ENCODE peak calls at places on chromosomes 6 and 20, in five cellular contexts. B is choroid plexus epithelial cell, J is endothelial cell, T is heart left ventricle, A is psoas muscle. N is an unnamed sample.

GRCh38 chr6:39923394-39923793 is 10.9 kb downstream of the MOCS1 start:
- DNase-seq in T (peak; percentile 83), A (no peak), J (no peak), B (no peak), N (no peak)

GRCh38 chr20:52047811-52048302 is 143.7 kb downstream of the ZFP64 start:
- DNase-seq in B (peak; percentile 70), T (no peak), J (no peak), A (no peak), N (no peak)

GRCh38 chr20:3805594-3806264 is 9.6 kb downstream of the CDC25B start:
- DNase-seq in B (peak; percentile 72), A (no peak), J (no peak), T (no peak), N (no peak)

GRCh38 chr6:22108199-22108598 is 188.6 kb downstream of the PRL start:
- DNase-seq in A (no peak), T (no peak), J (no peak), B (no peak), N (no peak)

GRCh38 chr6:90860822-90861601 is 274.1 kb upstream of the MAP3K7 start:
- DNase-seq in T (no peak), A (no peak), J (no peak), B (peak; percentile 4), N (no peak)

GRCh38 chr6:3090013-3090412 is 21.7 kb downstream of the RIPK1 start:
- DNase-seq in A (no peak), T (no peak), B (peak; percentile 33), J (no peak), N (peak; percentile 22)

GRCh38 chr20:17287503-17287902 is 60.7 kb downstream of the PCSK2 start:
- DNase-seq in T (no peak), J (no peak), A (no peak), B (no peak), N (peak; percentile 22)

GRCh38 chr6:30557683-30557981 is 537 bp downstream of the PRR3 start:
- DNase-seq in T (no peak), A (no peak), J (no peak), B (no peak), N (no peak)

GRCh38 chr6:53107091-53107490 is 41.5 kb downstream of the GCM1 start:
- DNase-seq in A (no peak), J (no peak), T (no peak), B (peak; percentile 26), N (no peak)

GRCh38 chr6:22146581-22147468 is 150.0 kb downstream of the PRL start:
- DNase-seq in B (no peak), A (no peak), J (peak; percentile 4), T (peak; percentile 62), N (peak; percentile 44)

GRCh38 chr6:36227379-36228344 is 31.1 kb downstream of the BRPF3 start:
- DNase-seq in J (no peak), B (no peak), A (no peak), T (no peak), N (no peak)

GRCh38 chr6:9204171-9204570 is 768.8 kb upstream of the SLC35B3 start:
- DNase-seq in T (no peak), A (no peak), J (no peak), B (peak; percentile 78), N (no peak)

GRCh38 chr6:163547287-163547686 is 132.8 kb downstream of the QKI start:
- DNase-seq in J (no peak), A (no peak), T (no peak), B (no peak), N (no peak)

GRCh38 chr6:34132486-34133185 is 13.3 kb downstream of the GRM4 start:
- DNase-seq in J (peak; percentile 79), T (no peak), B (peak; percentile 45), A (no peak), N (no peak)

GRCh38 chr6:10521104-10521808 is at the start of gene GCNT2:
- DNase-seq in J (no peak), B (peak; percentile 75), T (no peak), A (no peak), N (peak; percentile 22)

GRCh38 chr6:31738048-31738979 is 1.5 kb upstream of the MSH5 start:
- DNase-seq in A (no peak), T (no peak), J (no peak), B (peak; percentile 93), N (no peak)

GRCh38 chr6:125858427-125859320 is 67.9 kb downstream of the NCOA7 start:
- DNase-seq in T (no peak), A (no peak), J (peak; percentile 55), B (peak; percentile 83), N (peak; percentile 58)

GRCh38 chr20:62977613-62978558 is 25.4 kb downstream of the SLC17A9 start:
- DNase-seq in T (no peak), J (no peak), A (no peak), B (no peak), N (no peak)

GRCh38 chr20:50314326-50314725 is 123.7 kb downstream of the CEBPB start:
- DNase-seq in T (no peak), B (no peak), J (no peak), A (no peak), N (no peak)

GRCh38 chr6:21587925-21588811 is 5.4 kb upstream of the SOX4 start:
- DNase-seq in J (peak; percentile 59), T (peak; percentile 78), A (peak; percentile 51), B (peak; percentile 65), N (peak; percentile 84)

GRCh38 chr20:1327241-1327653 is 1.7 kb downstream of the SDCBP2 start:
- DNase-seq in T (no peak), J (no peak), B (peak; percentile 59), A (peak; percentile 60), N (no peak)

GRCh38 chr6:71387179-71387578 is 98.6 kb downstream of the OGFRL1 start:
- DNase-seq in B (peak; percentile 87), T (no peak), J (no peak), A (no peak), N (no peak)

GRCh38 chr6:161141173-161141572 is 132.7 kb downstream of the AGPAT4 start:
- DNase-seq in T (no peak), B (peak; percentile 27), J (no peak), A (no peak), N (no peak)

GRCh38 chr6:5214570-5215052 is 46.1 kb downstream of the LYRM4 start:
- DNase-seq in J (peak; percentile 81), A (peak; percentile 29), T (no peak), B (peak; percentile 93), N (peak; percentile 87)

DNA sequence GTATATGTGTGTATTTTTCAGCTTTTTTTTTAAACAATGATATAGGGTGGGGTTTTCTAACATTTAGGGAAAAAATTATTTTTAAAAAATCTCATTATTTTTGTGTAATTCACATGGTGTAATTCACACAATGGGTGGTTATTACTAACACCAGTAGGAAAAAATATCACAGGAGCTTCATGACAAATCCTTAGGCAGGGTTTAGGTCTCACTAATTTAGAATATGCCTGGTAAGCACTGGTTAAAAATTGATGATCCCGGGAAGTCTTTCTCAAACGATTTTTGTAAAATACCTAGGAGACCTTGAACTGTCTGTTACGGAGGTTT is 29.5 kb upstream of the ZNF217 start:
- DNase-seq in T (no peak), B (no peak), A (no peak), J (no peak), N (no peak)
- TF ChIP-seq CTCF in T (no peak), B (no peak), A (no peak), J (no peak), N (no peak)

GRCh38 chr20:59525500-59526241 is 78.7 kb upstream of the PHACTR3 start:
- DNase-seq in T (peak; percentile 70), J (peak; percentile 87), B (peak; percentile 47), A (peak; percentile 40), N (peak; percentile 88)

GRCh38 chr20:59520814-59521213 is 83.5 kb upstream of the PHACTR3 start:
- DNase-seq in A (no peak), J (no peak), B (no peak), T (no peak), N (no peak)

DNA sequence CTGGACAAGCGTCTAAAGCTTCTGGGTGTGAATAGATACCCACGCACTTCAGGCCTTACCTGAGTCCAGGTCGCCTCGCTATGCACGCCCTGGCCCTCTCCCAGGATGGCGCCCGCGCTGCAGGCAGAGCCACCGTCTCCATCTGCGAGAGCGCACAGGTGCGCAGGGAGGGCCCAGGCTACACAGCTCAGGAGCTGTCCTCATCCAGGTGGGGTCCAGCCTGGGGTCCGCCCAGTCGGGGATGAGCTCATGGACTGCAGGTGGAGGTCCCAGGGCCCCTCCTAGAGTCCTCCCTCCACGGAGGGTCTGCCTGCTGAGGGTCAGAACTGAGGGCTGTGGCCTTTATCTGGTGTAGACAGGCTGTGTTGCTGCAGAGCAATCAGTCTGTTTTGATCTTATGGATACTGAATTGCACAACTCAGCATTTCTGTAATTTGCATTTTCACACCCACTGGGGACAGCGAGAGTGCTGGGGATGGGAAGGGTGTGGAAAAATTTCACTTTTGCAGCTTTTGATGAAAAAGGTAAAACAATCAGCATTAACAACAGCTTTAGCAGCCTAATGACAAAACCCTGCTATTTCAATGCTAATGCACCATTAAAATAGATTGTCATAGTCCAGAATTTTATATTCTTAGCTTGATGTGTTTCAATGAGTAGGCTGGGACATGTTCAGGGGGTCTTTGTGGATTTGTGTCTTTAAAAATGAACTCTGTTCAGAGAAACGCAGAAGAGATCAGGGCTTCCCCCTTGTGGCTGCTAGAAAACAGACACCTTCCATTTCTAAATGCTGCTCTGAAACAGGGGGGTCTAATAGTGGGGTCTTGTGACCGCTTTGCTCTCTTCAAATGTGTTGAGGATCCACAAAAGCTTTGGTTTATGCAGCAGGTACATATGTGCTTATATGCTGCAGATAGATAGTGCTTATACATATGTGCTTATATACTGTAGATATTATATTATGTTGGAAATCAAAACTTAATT is 77.8 kb upstream of the PHACTR3 start:
- DNase-seq in T (no peak), A (no peak), B (peak; percentile 34), J (no peak), N (no peak)
- TF ChIP-seq CTCF in T (peak; percentile 12), A (no peak), B (peak; percentile 60), J (no peak), N (peak; percentile 57)

GRCh38 chr20:33183292-33183691 is 15.3 kb downstream of the BPIFA2 start:
- DNase-seq in B (no peak), A (no peak), J (no peak), T (no peak), N (no peak)

GRCh38 chr20:33178726-33179125 is 10.8 kb downstream of the BPIFA2 start:
- DNase-seq in A (no peak), B (peak; percentile 19), J (no peak), T (no peak), N (no peak)

GRCh38 chr20:33177866-33178265 is 9.9 kb downstream of the BPIFA2 start:
- DNase-seq in T (no peak), J (no peak), B (no peak), A (no peak), N (no peak)

GRCh38 chr20:33180169-33180568 is 12.2 kb downstream of the BPIFA2 start:
- DNase-seq in A (no peak), J (no peak), T (no peak), B (no peak), N (no peak)

GRCh38 chr20:33181482-33182093 is 13.6 kb downstream of the BPIFA2 start:
- DNase-seq in J (no peak), B (no peak), T (no peak), A (no peak), N (no peak)
- TF ChIP-seq CTCF in J (no peak), B (no peak), T (no peak), A (no peak), N (no peak)

GRCh38 chr6:1363298-1363697 is 26.1 kb upstream of the FOXF2 start:
- DNase-seq in J (no peak), A (no peak), T (no peak), B (no peak), N (no peak)

GRCh38 chr6:1362643-1363042 is 26.7 kb upstream of the FOXF2 start:
- DNase-seq in A (no peak), J (no peak), T (no peak), B (no peak), N (no peak)

GRCh38 chr6:1365701-1366100 is 23.7 kb upstream of the FOXF2 start:
- DNase-seq in B (no peak), A (no peak), T (no peak), J (no peak), N (no peak)

GRCh38 chr6:1364791-1365190 is 24.6 kb upstream of the FOXF2 start:
- DNase-seq in A (no peak), T (no peak), B (no peak), J (no peak), N (no peak)

GRCh38 chr6:1363729-1364572 is 25.4 kb upstream of the FOXF2 start:
- DNase-seq in B (peak; percentile 50), A (peak; percentile 48), J (peak; percentile 52), T (no peak), N (peak; percentile 43)
- TF ChIP-seq CTCF in B (peak; percentile 57), A (peak; percentile 15), J (peak; percentile 13), T (peak; percentile 20), N (no peak)

N was measured in glutamatergic neuron.